ENCODE peak calls at places on chromosomes 5 and 9, in six cellular contexts. H is stimulated activated CD4-positive, alpha-beta T cell treated with anti-CD3 and anti-CD28 coated beads, Interleukin-4, amount 100 ng/mL, for 4 hours; B is HFFc6; V is hepatic stellate cell; O is NAMALWA; P is HTR-8/SVneo. M is an unnamed sample.

GRCh38 chr9:136122425-136123383 is 4.0 kb upstream of the TMEM250 start:
- DNase-seq in H (peak), B (peak), V (peak), O (peak), P (peak), M (peak)

GRCh38 chr5:102554092-102554491 is 55.3 kb upstream of the SLCO6A1 start:
- DNase-seq in H (no peak), B (no peak), V (no peak), O (no peak), P (no peak), M (peak)

GRCh38 chr5:179313849-179314521 is 31.3 kb downstream of the ADAMTS2 start:
- DNase-seq in H (no peak), B (peak), V (peak), O (no peak), P (no peak), M (peak)

GRCh38 chr9:129676970-129677369 is 11.5 kb downstream of the PRRX2 start:
- DNase-seq in H (no peak), B (no peak), V (no peak), O (no peak), P (no peak), M (no peak)

GRCh38 chr5:9483251-9483650 is 62.6 kb downstream of the SEMA5A start:
- DNase-seq in H (no peak), B (peak), V (no peak), O (no peak), P (no peak), M (no peak)

GRCh38 chr5:102794047-102794446 is 38.9 kb downstream of the PAM start:
- DNase-seq in H (no peak), B (no peak), V (no peak), O (no peak), P (no peak), M (no peak)

GRCh38 chr5:145479862-145480261 is 355.3 kb downstream of the PRELID2 start:
- DNase-seq in H (no peak), B (peak), V (no peak), O (no peak), P (no peak), M (no peak)

GRCh38 chr5:113617191-113617796 is 103.8 kb downstream of the YTHDC2 start:
- DNase-seq in H (no peak), B (no peak), V (no peak), O (no peak), P (no peak), M (no peak)

GRCh38 chr9:16728128-16728505 is 142.4 kb downstream of the BNC2 start:
- DNase-seq in H (no peak), B (no peak), V (no peak), O (no peak), P (no peak), M (no peak)

GRCh38 chr5:92911293-92911692 is 669.7 kb downstream of the NR2F1-AS1 start:
- DNase-seq in H (no peak), B (no peak), V (no peak), O (no peak), P (no peak), M (no peak)

GRCh38 chr9:89872913-89873707 is 268.3 kb downstream of the GADD45G start:
- DNase-seq in H (no peak), B (no peak), V (no peak), O (no peak), P (no peak), M (no peak)

GRCh38 chr9:7377489-7377888 is 422.1 kb downstream of the DMAC1 start:
- DNase-seq in H (no peak), B (no peak), V (no peak), O (no peak), P (no peak), M (no peak)

GRCh38 chr5:1541662-1542008 is 17.9 kb upstream of the LPCAT1 start:
- DNase-seq in H (no peak), B (no peak), V (no peak), O (no peak), P (no peak), M (no peak)

GRCh38 chr9:131405429-131405828 is 11.5 kb downstream of the PRRC2B start:
- DNase-seq in H (no peak), B (no peak), V (no peak), O (no peak), P (no peak), M (no peak)

GRCh38 chr5:116423091-116423490 is 151.5 kb downstream of the SEMA6A start:
- DNase-seq in H (no peak), B (no peak), V (no peak), O (no peak), P (no peak), M (no peak)

GRCh38 chr5:32951003-32951402 is 239.9 kb downstream of the NPR3 start:
- DNase-seq in H (no peak), B (no peak), V (no peak), O (no peak), P (no peak), M (no peak)

GRCh38 chr9:109498195-109499060 is at the start of gene PTPN3:
- DNase-seq in H (no peak), B (no peak), V (peak), O (no peak), P (peak), M (peak)

GRCh38 chr9:15370496-15371464 is 51.9 kb upstream of the SNAPC3 start:
- DNase-seq in H (no peak), B (no peak), V (no peak), O (no peak), P (no peak), M (peak)

GRCh38 chr9:110050925-110051355 is 157.0 kb downstream of the C9orf152 start:
- DNase-seq in H (no peak), B (peak), V (peak), O (peak), P (peak), M (no peak)

M was measured in retina.